ENCODE peak calls at places on chromosomes 11 and 22, in six cellular contexts. L is left ventricle myocardium inferior; Z is CD4-positive, alpha-beta T cell; Q is fibroblast of pulmonary artery; C is MM.1S; N is RWPE2. K is an unnamed sample.

GRCh38 chr11:78993800-78994430 is 419.3 kb upstream of the NARS2 start:
- DNase-seq in L (no peak), Z (no peak), Q (no peak), C (no peak), N (no peak), K (no peak)

GRCh38 chr22:41596776-41597634 is 7.4 kb upstream of the PMM1 start:
- DNase-seq in L (peak), Z (no peak), Q (peak), C (peak), N (no peak), K (no peak)

GRCh38 chr11:40306938-40307548 is 1152.4 kb downstream of the LRRC4C start:
- DNase-seq in L (no peak), Z (no peak), Q (peak), C (peak), N (no peak), K (no peak)

GRCh38 chr11:48093795-48094642 is 113.7 kb downstream of the PTPRJ start:
- DNase-seq in L (no peak), Z (no peak), Q (peak), C (peak), N (no peak), K (no peak)

GRCh38 chr11:47468598-47469214 is 19.8 kb upstream of the RAPSN start:
- DNase-seq in L (no peak), Z (no peak), Q (peak), C (no peak), N (no peak), K (no peak)

GRCh38 chr22:43796567-43796966 is 15.5 kb downstream of the EFCAB6 start:
- DNase-seq in L (no peak), Z (no peak), Q (peak), C (no peak), N (no peak), K (no peak)

GRCh38 chr22:39457546-39458442 is 982 bp downstream of the MGAT3 start:
- DNase-seq in L (no peak), Z (no peak), Q (no peak), C (no peak), N (no peak), K (peak)

GRCh38 chr22:44108076-44108475 is 72.6 kb upstream of the PARVG start:
- DNase-seq in L (no peak), Z (no peak), Q (no peak), C (no peak), N (no peak), K (no peak)

GRCh38 chr11:88179141-88179540 is 3.9 kb upstream of the RAB38 start:
- DNase-seq in L (no peak), Z (no peak), Q (no peak), C (no peak), N (peak), K (no peak)

GRCh38 chr22:36311386-36312085 is 58.6 kb downstream of the APOL1 start:
- DNase-seq in L (no peak), Z (no peak), Q (no peak), C (no peak), N (no peak), K (no peak)

GRCh38 chr11:25596701-25597100 is 735.2 kb upstream of the ANO3 start:
- DNase-seq in L (no peak), Z (no peak), Q (no peak), C (no peak), N (no peak), K (no peak)

GRCh38 chr22:28129319-28129962 is 210.4 kb upstream of the PITPNB start:
- DNase-seq in L (no peak), Z (no peak), Q (no peak), C (no peak), N (no peak), K (no peak)

GRCh38 chr22:24582111-24582814 is 10.6 kb downstream of the LRRC75B start:
- DNase-seq in L (no peak), Z (no peak), Q (no peak), C (no peak), N (no peak), K (no peak)

GRCh38 chr11:66981976-66982578 is 7.0 kb downstream of the C11orf86 start:
- DNase-seq in L (peak), Z (no peak), Q (peak), C (peak), N (peak), K (no peak)

GRCh38 chr22:50581950-50582561 is 593 bp downstream of the CHKB start:
- DNase-seq in L (no peak), Z (peak), Q (peak), C (peak), N (no peak), K (no peak)

GRCh38 chr11:27861706-27862430 is 161.6 kb upstream of the BDNF start:
- DNase-seq in L (no peak), Z (no peak), Q (peak), C (no peak), N (no peak), K (no peak)

GRCh38 chr11:120912504-120912903 is 111.4 kb upstream of the TBCEL start:
- DNase-seq in L (no peak), Z (no peak), Q (peak), C (no peak), N (no peak), K (no peak)

GRCh38 chr22:25167082-25167481 is 32.6 kb upstream of the CRYBB3 start:
- DNase-seq in L (no peak), Z (no peak), Q (no peak), C (no peak), N (no peak), K (no peak)

GRCh38 chr11:58742981-58743880 is 11.5 kb upstream of the GLYAT start:
- DNase-seq in L (no peak), Z (no peak), Q (no peak), C (no peak), N (no peak), K (no peak)

GRCh38 chr11:62245271-62245753 is 3.3 kb downstream of the SCGB1D2 start:
- DNase-seq in L (no peak), Z (no peak), Q (peak), C (no peak), N (no peak), K (no peak)

GRCh38 chr22:24432059-24432853 is 4.9 kb downstream of the ADORA2A start:
- DNase-seq in L (peak), Z (no peak), Q (peak), C (no peak), N (no peak), K (no peak)

GRCh38 chr11:9002920-9003572 is 755 bp downstream of the NRIP3 start:
- DNase-seq in L (no peak), Z (no peak), Q (no peak), C (no peak), N (no peak), K (no peak)

GRCh38 chr22:46429327-46429853 is 93.9 kb downstream of the TRMU start:
- DNase-seq in L (no peak), Z (no peak), Q (no peak), C (no peak), N (no peak), K (no peak)

GRCh38 chr11:31141804-31142203 is 227.7 kb downstream of the DCDC1 start:
- DNase-seq in L (no peak), Z (no peak), Q (no peak), C (no peak), N (no peak), K (no peak)

GRCh38 chr11:128848815-128849455 is 18.2 kb downstream of the KCNJ1 start:
- DNase-seq in L (peak), Z (peak), Q (peak), C (peak), N (no peak), K (peak)

GRCh38 chr11:47204633-47204989 is 10.2 kb upstream of the DDB2 start:
- DNase-seq in L (no peak), Z (no peak), Q (peak), C (no peak), N (no peak), K (no peak)

GRCh38 chr11:60485987-60486386 is 6.6 kb upstream of the MS4A12 start:
- DNase-seq in L (no peak), Z (no peak), Q (no peak), C (peak), N (no peak), K (peak)

GRCh38 chr11:35059040-35059439 is 79.9 kb upstream of the CD44 start:
- DNase-seq in L (no peak), Z (no peak), Q (no peak), C (no peak), N (no peak), K (no peak)

GRCh38 chr11:116700586-116701220 is 72.1 kb downstream of the BUD13 start:
- DNase-seq in L (no peak), Z (no peak), Q (no peak), C (no peak), N (no peak), K (no peak)

GRCh38 chr11:2670541-2671100 is 29.2 kb downstream of the KCNQ1OT1 start:
- DNase-seq in L (no peak), Z (no peak), Q (no peak), C (no peak), N (no peak), K (no peak)

GRCh38 chr11:123640677-123641494 is 13.5 kb downstream of the SCN3B start:
- DNase-seq in L (peak), Z (peak), Q (peak), C (peak), N (no peak), K (peak)

GRCh38 chr11:2251138-2251537 is 19.2 kb downstream of the ASCL2 start:
- DNase-seq in L (no peak), Z (no peak), Q (no peak), C (no peak), N (peak), K (no peak)

GRCh38 chr11:125902927-125903752 is at the start of gene PUS3:
- DNase-seq in L (peak), Z (peak), Q (peak), C (peak), N (peak), K (peak)

GRCh38 chr22:25085930-25086901 is 113.4 kb upstream of the CRYBB3 start:
- DNase-seq in L (peak), Z (no peak), Q (peak), C (peak), N (no peak), K (no peak)

GRCh38 chr22:22867996-22868715 is 19.5 kb upstream of the IGLL5 start:
- DNase-seq in L (no peak), Z (no peak), Q (no peak), C (no peak), N (no peak), K (no peak)

DNA sequence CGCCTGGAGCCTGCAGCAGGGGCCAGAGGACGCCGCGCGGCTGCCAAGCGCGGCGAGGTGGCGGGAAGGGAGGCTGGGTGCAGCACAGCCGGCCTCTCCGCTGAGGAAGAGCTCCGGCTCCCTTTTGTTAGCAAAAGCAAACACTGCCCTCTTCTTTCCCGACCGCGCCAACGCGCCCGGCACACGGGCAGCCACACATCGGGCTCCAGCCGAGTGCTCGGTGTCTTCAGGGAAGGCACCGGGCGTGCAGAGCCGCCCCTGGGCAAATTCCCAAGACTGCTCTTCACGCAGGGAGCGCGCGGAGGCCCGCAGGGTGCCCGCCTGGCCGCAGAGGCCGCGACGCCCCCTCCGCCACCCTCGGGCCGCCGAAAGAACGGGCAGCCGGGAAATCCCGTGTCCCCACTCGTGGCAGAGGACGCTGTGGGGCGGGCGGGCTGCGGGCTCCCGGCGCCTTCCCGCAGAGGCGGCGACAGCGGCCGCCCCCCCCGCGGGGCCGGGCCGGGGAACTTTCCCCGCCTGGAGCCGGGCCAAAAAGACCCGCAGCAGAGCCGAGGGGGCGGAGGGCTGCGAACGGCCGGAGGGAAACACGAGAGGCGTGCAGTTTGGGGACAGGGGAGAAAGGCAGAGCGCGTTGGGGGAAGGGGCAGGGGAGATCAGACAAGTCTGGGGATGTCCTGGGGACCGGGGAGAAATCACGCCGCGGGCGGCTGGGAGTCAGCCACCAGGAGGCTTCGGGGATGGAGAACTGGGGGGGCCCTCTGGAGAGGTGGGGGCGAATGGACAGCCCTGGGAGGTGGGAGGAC is 931 bp downstream of the CADM1 start:
- DNase-seq in L (peak), Z (no peak), Q (peak), C (peak), N (no peak), K (no peak)
- TF ChIP-seq CTCF in L (peak), Z (no peak), Q (no peak), C (peak), N (peak), K (no peak)

GRCh38 chr11:118634435-118635236 is 27.2 kb downstream of the PHLDB1 start:
- DNase-seq in L (peak), Z (no peak), Q (peak), C (peak), N (no peak), K (no peak)
- TF ChIP-seq CTCF in L (peak), Z (no peak), Q (no peak), C (no peak), N (no peak), K (no peak)

GRCh38 chr11:93957553-93957952 is 63.6 kb upstream of the HEPHL1 start:
- DNase-seq in L (no peak), Z (no peak), Q (no peak), C (no peak), N (no peak), K (no peak)
- TF ChIP-seq CTCF in L (no peak), Z (no peak), Q (no peak), C (no peak), N (no peak), K (no peak)

DNA sequence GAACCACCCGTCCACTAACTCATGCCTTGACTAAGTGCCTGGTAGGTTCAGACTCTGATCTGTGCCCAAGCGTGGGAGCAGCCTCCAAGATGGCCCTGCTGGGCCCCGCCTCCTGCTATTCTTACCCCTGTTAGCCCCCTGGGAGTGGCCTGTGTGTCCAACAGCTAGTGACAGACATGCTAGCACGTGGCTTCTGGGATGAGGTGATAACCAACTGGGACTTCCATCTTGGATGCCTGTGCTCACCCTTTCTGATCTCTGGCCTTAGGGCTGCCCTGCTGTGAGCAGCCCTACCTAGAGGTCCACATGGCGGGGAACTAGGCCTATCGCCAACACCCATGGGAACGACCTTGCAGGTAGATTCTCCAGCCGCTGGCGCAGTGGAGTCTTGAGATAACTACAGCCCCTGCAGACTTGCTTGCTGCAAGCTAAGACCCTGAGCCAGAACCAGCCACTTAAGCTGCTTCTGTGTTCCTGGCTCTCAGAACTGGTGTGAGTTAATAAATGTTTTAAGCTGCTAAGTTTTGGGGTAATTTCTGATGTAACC is 2.7 kb downstream of the MRPL21 start:
- DNase-seq in L (no peak), Z (no peak), Q (no peak), C (no peak), N (no peak), K (no peak)
- TF ChIP-seq CTCF in L (no peak), Z (no peak), Q (no peak), C (no peak), N (no peak), K (no peak)

GRCh38 chr11:74849525-74850391 is 99.1 kb downstream of the XRRA1 start:
- DNase-seq in L (no peak), Z (no peak), Q (peak), C (no peak), N (no peak), K (no peak)
- TF ChIP-seq CTCF in L (no peak), Z (no peak), Q (no peak), C (no peak), N (no peak), K (no peak)

GRCh38 chr11:57475191-57475590 is 14.9 kb downstream of the RTN4RL2 start:
- DNase-seq in L (no peak), Z (no peak), Q (peak), C (no peak), N (no peak), K (no peak)

GRCh38 chr11:57476223-57476882 is 16.0 kb downstream of the RTN4RL2 start:
- DNase-seq in L (peak), Z (no peak), Q (no peak), C (peak), N (no peak), K (peak)

GRCh38 chr11:57477507-57478189 is 17.3 kb downstream of the RTN4RL2 start:
- DNase-seq in L (no peak), Z (no peak), Q (no peak), C (no peak), N (no peak), K (no peak)

GRCh38 chr11:57475671-57476222 is 15.4 kb downstream of the RTN4RL2 start:
- DNase-seq in L (no peak), Z (no peak), Q (no peak), C (peak), N (no peak), K (no peak)

DNA sequence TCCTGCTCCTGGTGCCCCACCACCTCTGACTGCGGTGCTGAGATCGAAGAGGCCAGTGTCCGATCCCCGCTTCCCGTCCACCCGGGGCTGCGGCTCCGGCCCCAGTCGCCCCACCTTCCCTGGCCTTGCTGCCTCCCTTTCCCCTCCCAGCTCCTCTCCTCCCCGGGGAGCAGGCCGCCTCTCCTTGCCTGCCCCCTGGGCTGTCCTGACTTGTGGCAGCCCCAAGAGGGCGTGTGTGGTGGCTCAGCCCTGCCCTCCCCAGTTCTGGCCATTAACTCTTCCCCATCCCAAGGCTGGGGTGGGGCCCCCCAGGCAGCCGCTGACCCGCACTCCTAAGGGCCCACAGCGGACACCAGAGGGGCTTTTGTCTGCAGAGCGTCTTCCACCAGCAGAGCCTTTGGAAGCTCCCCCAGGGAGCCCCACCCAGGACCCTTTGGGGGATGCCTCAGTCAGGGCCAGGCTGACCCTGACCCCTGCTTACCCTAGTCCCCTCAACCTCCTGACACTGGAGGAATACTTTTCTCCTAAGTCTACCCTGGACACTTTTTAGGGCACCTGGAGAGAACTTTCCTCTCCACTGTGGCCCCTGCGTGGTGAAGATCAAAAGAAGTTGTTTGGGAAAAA is 16.7 kb downstream of the RTN4RL2 start:
- DNase-seq in L (no peak), Z (no peak), Q (no peak), C (peak), N (no peak), K (peak)
- TF ChIP-seq CTCF in L (peak), Z (peak), Q (peak), C (peak), N (peak), K (no peak)

K was measured in activated B cell treated with CpG ODN at 0.5 μM for 24 hours.